ENCODE peak calls at places on chromosomes 1 and 21, in six cellular contexts. S, A, C, F, K and H are unnamed samples.

GRCh38 chr1:6271554-6271953 is 10.7 kb upstream of the GPR153 start:
- DNase-seq in C (no peak), F (no peak), A (no peak), K (no peak), S (peak; percentile 41), H (no peak)

GRCh38 chr1:230309646-230310177 is 116.4 kb downstream of the PGBD5 start:
- DNase-seq in S (no peak), C (no peak), K (no peak), A (no peak), F (no peak), H (no peak)

GRCh38 chr21:44420416-44421205 is 34.7 kb upstream of the LRRC3 start:
- DNase-seq in A (no peak), F (no peak), C (no peak), S (no peak), K (no peak), H (no peak)

GRCh38 chr1:36175137-36176095 is 19.5 kb downstream of the MAP7D1 start:
- DNase-seq in A (no peak), C (no peak), K (no peak), S (peak; percentile 79), F (no peak), H (no peak)

GRCh38 chr1:107430540-107431228 is 289.8 kb downstream of the NTNG1 start:
- DNase-seq in F (no peak), A (no peak), S (peak; percentile 37), C (no peak), K (no peak), H (no peak)

GRCh38 chr1:81231729-81232038 is 569.0 kb upstream of the ADGRL2 start:
- DNase-seq in K (no peak), S (no peak), F (peak; percentile 24), A (no peak), C (no peak), H (no peak)

GRCh38 chr1:8914471-8914870 is 31.2 kb upstream of the CA6 start:
- DNase-seq in A (no peak), K (no peak), S (no peak), F (no peak), C (no peak), H (no peak)

GRCh38 chr1:58768332-58768731 is 15.5 kb downstream of the JUN start:
- DNase-seq in K (no peak), A (no peak), C (no peak), F (no peak), S (no peak), H (no peak)

GRCh38 chr21:38350681-38351080 is 93.9 kb downstream of the KCNJ15 start:
- DNase-seq in F (no peak), C (no peak), S (no peak), K (no peak), A (no peak), H (no peak)

GRCh38 chr1:166184897-166185296 is 18.1 kb upstream of the FAM78B start:
- DNase-seq in A (no peak), C (no peak), F (no peak), K (no peak), S (peak; percentile 81), H (no peak)

GRCh38 chr1:225845633-225846259 is 35.8 kb downstream of the EPHX1 start:
- DNase-seq in A (no peak), F (no peak), C (no peak), K (no peak), S (peak; percentile 88), H (no peak)

GRCh38 chr1:160570847-160571246 is 8.4 kb downstream of the CD84 start:
- DNase-seq in F (no peak), C (no peak), S (no peak), A (no peak), K (no peak), H (no peak)

GRCh38 chr1:65389296-65389695 is 31.2 kb upstream of the LEPR start:
- DNase-seq in C (no peak), A (no peak), K (no peak), S (no peak), F (no peak), H (no peak)

GRCh38 chr1:81799939-81800740 is 594 bp upstream of the ADGRL2 start:
- DNase-seq in F (no peak), S (peak; percentile 83), A (no peak), C (no peak), K (no peak), H (no peak)

GRCh38 chr1:29786791-29787732 is 550.7 kb downstream of the PTPRU start:
- DNase-seq in K (no peak), A (no peak), F (no peak), C (no peak), S (no peak), H (no peak)

GRCh38 chr1:10515627-10516026 is 40.9 kb downstream of the PEX14 start:
- DNase-seq in F (no peak), C (peak; percentile 57), K (no peak), S (peak; percentile 32), A (no peak), H (no peak)

GRCh38 chr1:15953294-15953771 is 22.6 kb downstream of the ZBTB17 start:
- DNase-seq in A (no peak), S (peak; percentile 43), F (no peak), K (no peak), C (no peak), H (no peak)

GRCh38 chr1:51518730-51519047 is 377 bp downstream of the EPS15 start:
- DNase-seq in K (no peak), C (no peak), S (peak; percentile 67), A (peak; percentile 26), F (no peak), H (no peak)

GRCh38 chr21:42056996-42057689 is 14.0 kb upstream of the UMODL1 start:
- DNase-seq in S (peak; percentile 97), A (no peak), K (no peak), C (no peak), F (peak; percentile 37), H (no peak)

GRCh38 chr1:231750818-231751623 is 124.4 kb downstream of the DISC1 start:
- DNase-seq in K (no peak), F (no peak), S (no peak), C (no peak), A (no peak), H (no peak)

GRCh38 chr1:117586747-117587478 is 18.9 kb upstream of the TENT5C start:
- DNase-seq in F (no peak), S (no peak), C (no peak), K (no peak), A (no peak), H (no peak)

GRCh38 chr1:50422946-50423669 is at the start of gene DMRTA2:
- DNase-seq in K (no peak), S (peak; percentile 96), A (no peak), F (no peak), C (no peak), H (no peak)

GRCh38 chr1:61980561-61980960 is 214.1 kb upstream of the L1TD1 start:
- DNase-seq in A (no peak), C (no peak), F (no peak), K (no peak), S (peak; percentile 12), H (no peak)

GRCh38 chr1:225886159-225887029 is 2.6 kb downstream of the LEFTY1 start:
- DNase-seq in F (no peak), A (no peak), S (no peak), C (no peak), K (no peak), H (no peak)

GRCh38 chr21:20639026-20639425 is 359.2 kb upstream of the NCAM2 start:
- DNase-seq in S (no peak), K (no peak), C (no peak), F (no peak), A (no peak), H (no peak)

GRCh38 chr1:228106800-228107054 is 2.4 kb downstream of the MRPL55 start:
- DNase-seq in C (no peak), S (no peak), A (no peak), K (no peak), F (no peak), H (no peak)

GRCh38 chr1:19287436-19288185 is 959 bp downstream of the AKR7A3 start:
- DNase-seq in F (no peak), S (no peak), K (no peak), A (no peak), C (no peak), H (no peak)

GRCh38 chr1:77412794-77413530 is 131.1 kb downstream of the AK5 start:
- DNase-seq in C (peak; percentile 57), K (no peak), A (no peak), F (no peak), S (no peak), H (no peak)